ENCODE peak calls at places on chromosomes 4 and X, in five cellular contexts. F is Jurkat, Clone E6-1; C is IMR-90; D is CD8-positive, alpha-beta memory T cell; T is prostate gland. Y is an unnamed sample.

GRCh38 chrX:43969504-43970501 is 3.4 kb downstream of the NDP start:
- DNase-seq in F (no peak), C (peak; percentile 56), D (no peak), T (no peak), Y (no peak)

GRCh38 chr4:140012688-140013087 is 141.3 kb downstream of the MAML3 start:
- DNase-seq in F (peak; percentile 61), C (peak; percentile 95), D (peak; percentile 45), T (peak; percentile 71), Y (peak; percentile 46)

GRCh38 chrX:35722128-35722527 is 76.0 kb upstream of the MAGEB16 start:
- DNase-seq in F (peak; percentile 14), C (no peak), D (no peak), T (no peak), Y (no peak)

GRCh38 chr4:181896609-181897008 is 346.6 kb upstream of the TENM3 start:
- DNase-seq in F (no peak), C (no peak), D (no peak), T (no peak), Y (no peak)

GRCh38 chr4:15805583-15806517 is 27.7 kb downstream of the CD38 start:
- DNase-seq in F (peak; percentile 67), C (peak; percentile 63), D (peak; percentile 35), T (peak; percentile 62), Y (peak; percentile 23)

GRCh38 chr4:67608047-67608446 is 49.5 kb downstream of the STAP1 start:
- DNase-seq in F (no peak), C (no peak), D (no peak), T (no peak), Y (no peak)

GRCh38 chr4:181966084-181966483 is 277.1 kb upstream of the TENM3 start:
- DNase-seq in F (no peak), C (peak; percentile 68), D (no peak), T (no peak), Y (peak; percentile 30)

GRCh38 chr4:37434469-37434868 is 189.9 kb downstream of the NWD2 start:
- DNase-seq in F (no peak), C (peak; percentile 10), D (no peak), T (no peak), Y (no peak)

GRCh38 chr4:68152411-68152810 is 22.7 kb upstream of the TMPRSS11F start:
- DNase-seq in F (no peak), C (no peak), D (no peak), T (no peak), Y (no peak)

GRCh38 chrX:114976321-114976720 is 41.1 kb downstream of the IL13RA2 start:
- DNase-seq in F (no peak), C (peak; percentile 19), D (no peak), T (no peak), Y (peak; percentile 18)

GRCh38 chr4:187770345-187770744 is 225.2 kb upstream of the ZFP42 start:
- DNase-seq in F (no peak), C (no peak), D (no peak), T (no peak), Y (no peak)

GRCh38 chr4:52038109-52038912 is at the start of gene SGCB:
- DNase-seq in F (peak; percentile 36), C (peak; percentile 31), D (peak; percentile 71), T (peak; percentile 53), Y (no peak)

GRCh38 chrX:71227370-71228062 is 4.5 kb downstream of the GJB1 start:
- DNase-seq in F (no peak), C (no peak), D (no peak), T (no peak), Y (no peak)

GRCh38 chr4:8323947-8324555 is 54.5 kb downstream of the HTRA3 start:
- DNase-seq in F (no peak), C (peak; percentile 31), D (no peak), T (no peak), Y (no peak)

GRCh38 chr4:155403886-155404285 is 27.1 kb upstream of the MAP9 start:
- DNase-seq in F (peak; percentile 12), C (peak; percentile 72), D (no peak), T (no peak), Y (peak; percentile 11)

GRCh38 chrX:73913580-73913979 is 350.6 kb downstream of the CHIC1 start:
- DNase-seq in F (no peak), C (peak; percentile 43), D (no peak), T (no peak), Y (peak; percentile 25)

GRCh38 chr4:152278505-152279301 is 257.2 kb downstream of the FBXW7 start:
- DNase-seq in F (no peak), C (no peak), D (no peak), T (no peak), Y (no peak)

GRCh38 chr4:7434766-7435150 is at the start of gene PSAPL1:
- DNase-seq in F (no peak), C (peak; percentile 3), D (no peak), T (no peak), Y (no peak)

GRCh38 chrX:39017716-39018115 is 216.5 kb downstream of the MID1IP1 start:
- DNase-seq in F (no peak), C (no peak), D (no peak), T (no peak), Y (no peak)

GRCh38 chr4:186067757-186068385 is 1.1 kb upstream of the TLR3 start:
- DNase-seq in F (peak; percentile 55), C (peak; percentile 19), D (peak; percentile 23), T (peak; percentile 80), Y (peak; percentile 5)

GRCh38 chr4:81870275-81870674 is 398.6 kb upstream of the RASGEF1B start:
- DNase-seq in F (peak; percentile 0), C (no peak), D (no peak), T (no peak), Y (no peak)

GRCh38 chr4:72314869-72315268 is 254.2 kb downstream of the ADAMTS3 start:
- DNase-seq in F (no peak), C (peak; percentile 76), D (no peak), T (peak; percentile 62), Y (peak; percentile 62)

GRCh38 chr4:121800638-121800960 is 524 bp upstream of the EXOSC9 start:
- DNase-seq in F (no peak), C (no peak), D (no peak), T (no peak), Y (no peak)

DNA sequence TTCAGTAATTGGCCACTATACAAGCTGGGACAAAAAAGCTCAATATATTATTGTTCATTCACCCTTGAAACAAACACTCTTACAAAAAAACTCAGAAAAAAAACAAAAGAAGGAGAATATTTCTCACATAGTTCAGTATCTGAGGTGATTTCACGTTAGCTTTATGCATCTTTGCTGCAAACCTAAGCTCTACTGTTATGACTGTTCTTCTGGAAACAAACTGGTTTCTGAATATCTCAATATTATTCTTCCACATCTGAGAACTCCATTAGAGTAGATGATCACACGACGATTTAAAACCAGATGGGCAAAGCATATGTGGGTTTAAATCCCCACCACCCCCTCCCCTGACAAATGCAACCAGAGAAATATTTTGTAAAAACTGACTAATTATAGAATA is 182.1 kb upstream of the FAM241A start:
- DNase-seq in F (no peak), C (no peak), D (no peak), T (no peak), Y (no peak)
- H3K4me3 ChIP-seq in F (no peak overlapping the region), C (no peak overlapping the region), D (no peak overlapping the region), T (no peak overlapping the region), Y (no peak overlapping the region)

GRCh38 chrX:148784859-148785655 is 284.6 kb downstream of the AFF2 start:
- DNase-seq in F (no peak), C (no peak), D (no peak), T (no peak), Y (no peak)
- H3K4me3 ChIP-seq in F (no peak overlapping the region), C (no peak overlapping the region), D (no peak overlapping the region), T (no peak overlapping the region), Y (no peak overlapping the region)

GRCh38 chrX:101658661-101659477 is 781 bp downstream of the ARMCX2 start:
- DNase-seq in F (no peak), C (peak; percentile 40), D (peak; percentile 31), T (peak; percentile 62), Y (no peak)
- H3K4me3 ChIP-seq in F (no peak overlapping the region), C (peak overlapping the region; percentile 98), D (peak overlapping the region; percentile 73), T (peak overlapping the region; percentile 48), Y (peak overlapping the region; percentile 71)

GRCh38 chr4:74670583-74670982 is 123.7 kb downstream of the BTC start:
- DNase-seq in F (no peak), C (no peak), D (no peak), T (no peak), Y (no peak)
- H3K4me3 ChIP-seq in F (no peak overlapping the region), C (no peak overlapping the region), D (no peak overlapping the region), T (no peak overlapping the region), Y (no peak overlapping the region)

GRCh38 chr4:55399581-55399980 is 3.8 kb downstream of the TMEM165 start:
- DNase-seq in F (no peak), C (no peak), D (no peak), T (no peak), Y (no peak)
- H3K4me3 ChIP-seq in F (no peak overlapping the region), C (no peak overlapping the region), D (no peak overlapping the region), T (peak overlapping the region; percentile 86), Y (no peak overlapping the region)